ENCODE peak calls at places on chromosomes 2 and 18, in nine cellular contexts. G, X, Y, Z, S, V, K, R and D are unnamed samples.

GRCh38 chr18:43590182-43590903 is 313.1 kb upstream of the SYT4 start:
- DNase-seq in G (no peak), X (no peak), Y (no peak), Z (no peak), S (no peak), V (no peak), K (no peak), R (no peak), D (peak)

GRCh38 chr2:61969376-61969775 is 63.9 kb downstream of the COMMD1 start:
- DNase-seq in G (no peak), X (no peak), Y (no peak), Z (no peak), S (no peak), V (peak), K (no peak), R (peak), D (peak)

GRCh38 chr2:8174641-8175257 is 507.1 kb upstream of the ID2 start:
- DNase-seq in G (no peak), X (no peak), Y (no peak), Z (peak), S (no peak), V (no peak), K (no peak), R (peak), D (no peak)

GRCh38 chr2:108593547-108594098 is 59.4 kb downstream of the LIMS1 start:
- DNase-seq in G (peak), X (peak), Y (no peak), Z (peak), S (no peak), V (peak), K (no peak), R (peak), D (peak)

GRCh38 chr2:30655211-30655610 is 152.0 kb downstream of the CAPN13 start:
- DNase-seq in G (no peak), X (peak), Y (no peak), Z (peak), S (no peak), V (no peak), K (no peak), R (no peak), D (no peak)

GRCh38 chr18:79914614-79915160 is 36.8 kb downstream of the SLC66A2 start:
- DNase-seq in G (no peak), X (no peak), Y (no peak), Z (no peak), S (no peak), V (no peak), K (no peak), R (no peak), D (no peak)

GRCh38 chr2:191757256-191757655 is 79.3 kb downstream of the NABP1 start:
- DNase-seq in G (no peak), X (no peak), Y (no peak), Z (no peak), S (no peak), V (no peak), K (no peak), R (peak), D (no peak)

GRCh38 chr2:177622516-177622915 is 229.9 kb downstream of the AGPS start:
- DNase-seq in G (peak), X (peak), Y (no peak), Z (no peak), S (no peak), V (no peak), K (no peak), R (no peak), D (no peak)

GRCh38 chr2:71997843-71998242 is 149.8 kb downstream of the CYP26B1 start:
- DNase-seq in G (no peak), X (no peak), Y (no peak), Z (no peak), S (no peak), V (no peak), K (no peak), R (no peak), D (no peak)

GRCh38 chr18:12922266-12922665 is 25.5 kb upstream of the SEH1L start:
- DNase-seq in G (no peak), X (no peak), Y (no peak), Z (no peak), S (no peak), V (no peak), K (no peak), R (no peak), D (no peak)

GRCh38 chr2:197707316-197708213 is 2.4 kb downstream of the MARS2 start:
- DNase-seq in G (peak), X (peak), Y (no peak), Z (peak), S (no peak), V (peak), K (no peak), R (peak), D (peak)

GRCh38 chr2:231378028-231378722 is 17.3 kb upstream of the B3GNT7 start:
- DNase-seq in G (no peak), X (no peak), Y (no peak), Z (no peak), S (no peak), V (no peak), K (no peak), R (no peak), D (peak)

GRCh38 chr2:96108578-96109561 is 7.5 kb downstream of the ADRA2B start:
- DNase-seq in G (no peak), X (peak), Y (no peak), Z (no peak), S (peak), V (peak), K (no peak), R (peak), D (no peak)

GRCh38 chr2:240615830-240616547 is 9.3 kb upstream of the GPR35 start:
- DNase-seq in G (no peak), X (no peak), Y (no peak), Z (peak), S (peak), V (no peak), K (no peak), R (no peak), D (no peak)

GRCh38 chr2:112006076-112006410 is 49.0 kb upstream of the TMEM87B start:
- DNase-seq in G (peak), X (peak), Y (no peak), Z (peak), S (no peak), V (peak), K (no peak), R (peak), D (peak)

GRCh38 chr2:37665038-37665437 is 6.4 kb downstream of the CDC42EP3 start:
- DNase-seq in G (no peak), X (no peak), Y (no peak), Z (no peak), S (no peak), V (no peak), K (no peak), R (no peak), D (no peak)

GRCh38 chr2:37666772-37667171 is 4.7 kb downstream of the CDC42EP3 start:
- DNase-seq in G (no peak), X (no peak), Y (no peak), Z (no peak), S (no peak), V (no peak), K (no peak), R (no peak), D (no peak)

GRCh38 chr2:37667704-37668103 is 3.7 kb downstream of the CDC42EP3 start:
- DNase-seq in G (no peak), X (no peak), Y (no peak), Z (no peak), S (no peak), V (no peak), K (no peak), R (no peak), D (no peak)

GRCh38 chr2:37664190-37664751 is 7.2 kb downstream of the CDC42EP3 start:
- DNase-seq in G (peak), X (no peak), Y (no peak), Z (no peak), S (no peak), V (no peak), K (no peak), R (no peak), D (peak)

GRCh38 chr2:37665622-37666362 is 5.7 kb downstream of the CDC42EP3 start:
- DNase-seq in G (no peak), X (no peak), Y (no peak), Z (no peak), S (no peak), V (no peak), K (no peak), R (no peak), D (no peak)
- H3K4me3 ChIP-seq in G (peak), X (no peak), Y (peak), Z (no peak), S (no peak), V (no peak), K (no peak), R (no peak), D (no peak)

DNA sequence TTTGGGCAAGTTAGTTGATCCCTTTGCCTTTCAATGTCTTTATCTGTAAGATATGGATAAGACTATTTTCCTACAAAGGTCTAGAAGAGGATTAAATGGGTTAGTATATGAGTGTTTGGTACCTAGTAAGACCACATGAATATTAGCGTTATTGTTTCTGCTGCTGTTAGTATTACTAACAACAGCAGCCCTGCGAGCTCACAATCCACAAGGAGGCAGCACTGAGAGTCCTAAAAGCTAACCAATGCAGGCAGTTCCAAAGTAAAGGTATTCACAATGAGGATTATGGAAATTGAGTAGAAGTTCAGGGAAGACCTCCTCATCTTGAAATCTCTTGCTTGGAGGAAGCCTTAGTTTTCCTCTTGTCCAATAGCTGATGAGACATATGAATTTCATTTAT is 248.9 kb downstream of the TDRD15 start:
- DNase-seq in G (peak), X (peak), Y (no peak), Z (no peak), S (no peak), V (no peak), K (peak), R (no peak), D (peak)
- TF ChIP-seq CTCF in G (peak), X (peak), Y (no peak), Z (peak), S (no peak), V (no peak), K (peak), R (no peak), D (peak)

GRCh38 chr18:35948080-35948479 is 24.4 kb upstream of the RMP24 start:
- DNase-seq in G (no peak), X (no peak), Y (no peak), Z (no peak), S (no peak), V (no peak), K (no peak), R (no peak), D (no peak)

GRCh38 chr18:35953688-35954087 is 18.8 kb upstream of the RMP24 start:
- DNase-seq in G (no peak), X (no peak), Y (no peak), Z (no peak), S (no peak), V (no peak), K (no peak), R (no peak), D (no peak)

GRCh38 chr18:35949090-35949489 is 23.4 kb upstream of the RMP24 start:
- DNase-seq in G (no peak), X (no peak), Y (no peak), Z (no peak), S (no peak), V (no peak), K (no peak), R (no peak), D (peak)

GRCh38 chr18:35950628-35950982 is 21.9 kb upstream of the RMP24 start:
- DNase-seq in G (no peak), X (no peak), Y (no peak), Z (no peak), S (no peak), V (no peak), K (no peak), R (no peak), D (no peak)

GRCh38 chr18:35949903-35950627 is 22.4 kb upstream of the RMP24 start:
- DNase-seq in G (peak), X (peak), Y (peak), Z (peak), S (peak), V (peak), K (peak), R (peak), D (peak)
- H3K4me3 ChIP-seq in G (no peak), X (peak), Y (peak), Z (peak), S (peak), V (peak), K (no peak), R (peak), D (peak)

DNA sequence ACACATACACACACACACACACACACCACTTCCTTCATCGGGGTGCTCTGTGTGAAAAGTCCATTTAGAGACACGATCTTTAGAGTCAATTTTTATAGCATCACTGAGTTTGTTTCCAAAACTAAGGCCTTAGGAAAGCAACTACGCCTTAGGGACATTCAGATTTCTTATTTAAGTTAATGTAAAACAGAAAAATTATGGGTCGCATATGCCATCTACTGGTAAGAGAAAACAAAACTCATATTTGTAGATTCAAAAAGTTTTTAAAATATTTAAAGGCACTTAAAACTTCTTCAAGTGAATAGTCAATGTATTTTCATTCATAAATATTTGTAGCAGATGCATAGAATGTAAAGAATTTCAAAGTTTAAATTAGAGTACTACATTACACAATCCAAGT is 166.2 kb downstream of the ATAD2B start:
- DNase-seq in G (peak), X (peak), Y (no peak), Z (peak), S (no peak), V (peak), K (no peak), R (peak), D (peak)
- TF ChIP-seq CTCF in G (no peak), X (peak), Y (peak), Z (peak), S (peak), V (peak), K (no peak), R (peak), D (no peak)

GRCh38 chr18:35045121-35045520 is 3.9 kb downstream of the MAPRE2 start:
- DNase-seq in G (peak), X (peak), Y (no peak), Z (peak), S (no peak), V (no peak), K (no peak), R (peak), D (no peak)
- H3K4me3 ChIP-seq in G (no peak), X (no peak), Y (no peak), Z (no peak), S (no peak), V (no peak), K (no peak), R (no peak), D (no peak)

GRCh38 chr18:57970356-57971095 is 73.5 kb upstream of the NEDD4L start:
- DNase-seq in G (peak), X (no peak), Y (no peak), Z (no peak), S (no peak), V (no peak), K (peak), R (peak), D (no peak)
- TF ChIP-seq CTCF in G (peak), X (peak), Y (no peak), Z (peak), S (no peak), V (peak), K (peak), R (peak), D (peak)

GRCh38 chr2:18373664-18374063 is 186.8 kb downstream of the RDH14 start:
- DNase-seq in G (no peak), X (peak), Y (no peak), Z (peak), S (no peak), V (peak), K (no peak), R (no peak), D (no peak)

GRCh38 chr2:18365346-18365745 is 195.1 kb downstream of the RDH14 start:
- DNase-seq in G (no peak), X (no peak), Y (no peak), Z (peak), S (no peak), V (no peak), K (no peak), R (no peak), D (no peak)

GRCh38 chr2:18368008-18368407 is 192.4 kb downstream of the RDH14 start:
- DNase-seq in G (no peak), X (no peak), Y (no peak), Z (peak), S (no peak), V (no peak), K (no peak), R (no peak), D (peak)

GRCh38 chr2:18373081-18373480 is 187.4 kb downstream of the RDH14 start:
- DNase-seq in G (no peak), X (no peak), Y (no peak), Z (no peak), S (no peak), V (no peak), K (no peak), R (no peak), D (peak)

DNA sequence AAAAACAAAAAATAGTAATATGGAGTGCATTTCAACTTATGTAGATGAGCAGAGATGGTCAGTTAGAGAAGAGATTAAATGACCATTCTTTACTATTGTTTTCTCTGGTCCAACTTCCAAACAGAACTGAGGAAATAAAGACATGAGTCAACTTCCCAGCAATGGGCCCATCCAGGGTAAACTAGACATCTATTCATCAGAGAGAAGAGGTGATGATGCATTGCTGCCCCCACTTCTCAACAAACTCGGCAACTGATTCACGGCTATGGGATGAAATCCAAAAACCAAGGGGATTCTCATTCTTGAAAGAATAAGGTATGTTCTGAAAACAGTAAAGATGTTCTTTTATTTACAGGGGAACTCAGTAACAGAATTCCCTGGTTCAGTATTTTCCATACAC is 190.7 kb downstream of the RDH14 start:
- DNase-seq in G (no peak), X (peak), Y (no peak), Z (peak), S (no peak), V (peak), K (no peak), R (peak), D (peak)
- H3K4me3 ChIP-seq in G (no peak), X (no peak), Y (no peak), Z (no peak), S (no peak), V (no peak), K (no peak), R (no peak), D (no peak)

DNA sequence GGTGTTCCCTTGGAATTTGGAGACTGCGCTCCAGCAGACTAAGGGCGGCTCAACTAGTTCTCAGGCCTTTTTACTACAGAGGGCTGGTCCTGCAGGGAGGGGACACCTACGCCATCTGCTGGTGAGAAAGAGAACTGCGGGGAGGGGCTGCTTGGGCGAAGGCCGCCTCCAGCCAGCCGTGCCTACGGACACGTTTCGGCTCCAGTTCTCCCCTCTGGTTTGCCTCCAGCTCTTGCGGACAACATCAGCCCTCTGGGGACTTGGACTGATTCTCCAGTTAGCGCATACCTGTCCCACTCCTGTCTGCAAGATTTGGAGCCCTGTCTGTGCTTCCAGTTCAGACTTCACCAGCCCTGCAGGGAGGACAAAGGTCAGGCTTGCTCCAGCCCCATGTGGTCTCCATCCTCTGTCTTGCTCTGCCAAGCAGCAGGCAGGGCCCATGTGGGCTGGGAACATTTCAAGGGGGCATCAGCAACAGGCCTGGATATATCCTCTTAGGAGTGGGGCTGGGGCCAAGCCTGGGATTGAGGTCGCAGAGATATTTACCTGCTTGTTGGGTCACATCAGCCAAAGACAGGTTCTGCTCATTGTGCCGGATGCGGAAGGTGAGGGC is 10.3 kb downstream of the PTPRN start:
- DNase-seq in G (peak), X (peak), Y (peak), Z (peak), S (peak), V (peak), K (peak), R (peak), D (peak)
- TF ChIP-seq CTCF in G (peak), X (peak), Y (peak), Z (peak), S (peak), V (peak), K (peak), R (peak), D (peak)

GRCh38 chr2:1952582-1952981 is 208.3 kb upstream of the PXDN start:
- DNase-seq in G (no peak), X (no peak), Y (no peak), Z (no peak), S (no peak), V (no peak), K (no peak), R (no peak), D (no peak)
- H3K4me3 ChIP-seq in G (no peak), X (no peak), Y (no peak), Z (no peak), S (no peak), V (no peak), K (no peak), R (no peak), D (no peak)